ENCODE peak calls at places on chromosome 13, in four cellular contexts. U is Peyer's patch, O is left ventricle myocardium inferior, G is AG09319. S is an unnamed sample.

GRCh38 chr13:94112227-94112626 is 367.3 kb downstream of the DCT start:
- DNase-seq in U (no peak), O (no peak), G (peak), S (no peak)

GRCh38 chr13:41937388-41937787 is 23.5 kb downstream of the VWA8 start:
- DNase-seq in U (no peak), O (no peak), G (no peak), S (no peak)

GRCh38 chr13:84609716-84610115 is 727.4 kb upstream of the SLITRK1 start:
- DNase-seq in U (no peak), O (no peak), G (no peak), S (no peak)

GRCh38 chr13:21511841-21512240 is 52.7 kb upstream of the ZDHHC20 start:
- DNase-seq in U (no peak), O (no peak), G (no peak), S (no peak)

GRCh38 chr13:63492604-63493003 is 2077.0 kb upstream of the PCDH20 start:
- DNase-seq in U (no peak), O (no peak), G (no peak), S (no peak)

GRCh38 chr13:44238011-44238421 is 135.6 kb upstream of the SERP2 start:
- DNase-seq in U (no peak), O (no peak), G (peak), S (no peak)

GRCh38 chr13:51894239-51894638 is 32.5 kb downstream of the CCDC70 start:
- DNase-seq in U (no peak), O (no peak), G (no peak), S (no peak)

GRCh38 chr13:80235131-80235530 is 105.8 kb downstream of the SPRY2 start:
- DNase-seq in U (no peak), O (no peak), G (no peak), S (no peak)

GRCh38 chr13:114341003-114341777 is 26.9 kb downstream of the CHAMP1 start:
- DNase-seq in U (no peak), O (no peak), G (no peak), S (no peak)

GRCh38 chr13:52599853-52600603 is 42.2 kb upstream of the HNRNPA1L2 start:
- DNase-seq in U (peak), O (peak), G (no peak), S (peak)

GRCh38 chr13:37868691-37869505 is 674 bp downstream of the TRPC4 start:
- DNase-seq in U (no peak), O (no peak), G (no peak), S (no peak)

GRCh38 chr13:97743946-97744345 is 209.5 kb upstream of the IPO5 start:
- DNase-seq in U (no peak), O (no peak), G (no peak), S (no peak)

GRCh38 chr13:113740661-113741060 is 18.4 kb upstream of the TMEM255B start:
- DNase-seq in U (peak), O (no peak), G (no peak), S (no peak)

GRCh38 chr13:95100525-95101121 is 200.6 kb downstream of the ABCC4 start:
- DNase-seq in U (no peak), O (no peak), G (no peak), S (no peak)

GRCh38 chr13:23399254-23399796 is 34.2 kb downstream of the SACS start:
- DNase-seq in U (no peak), O (no peak), G (no peak), S (no peak)

GRCh38 chr13:52738719-52739467 is 727 bp downstream of the CNMD start:
- DNase-seq in U (peak), O (no peak), G (no peak), S (peak)

GRCh38 chr13:51336746-51337145 is 2.7 kb upstream of the SERPINE3 start:
- DNase-seq in U (no peak), O (no peak), G (no peak), S (no peak)

GRCh38 chr13:107456431-107456830 is 758.9 kb downstream of the LIG4 start:
- DNase-seq in U (no peak), O (no peak), G (no peak), S (no peak)

GRCh38 chr13:45122941-45123340 is 2.6 kb downstream of the GTF2F2 start:
- DNase-seq in U (no peak), O (no peak), G (no peak), S (no peak)

GRCh38 chr13:110301083-110301482 is 5.9 kb downstream of the COL4A1 start:
- DNase-seq in U (no peak), O (no peak), G (no peak), S (no peak)

GRCh38 chr13:59452189-59452588 is 711.5 kb downstream of the DIAPH3 start:
- DNase-seq in U (no peak), O (no peak), G (no peak), S (no peak)

GRCh38 chr13:64884976-64885375 is 2345.2 kb downstream of the PCDH9 start:
- DNase-seq in U (no peak), O (no peak), G (no peak), S (no peak)

DNA sequence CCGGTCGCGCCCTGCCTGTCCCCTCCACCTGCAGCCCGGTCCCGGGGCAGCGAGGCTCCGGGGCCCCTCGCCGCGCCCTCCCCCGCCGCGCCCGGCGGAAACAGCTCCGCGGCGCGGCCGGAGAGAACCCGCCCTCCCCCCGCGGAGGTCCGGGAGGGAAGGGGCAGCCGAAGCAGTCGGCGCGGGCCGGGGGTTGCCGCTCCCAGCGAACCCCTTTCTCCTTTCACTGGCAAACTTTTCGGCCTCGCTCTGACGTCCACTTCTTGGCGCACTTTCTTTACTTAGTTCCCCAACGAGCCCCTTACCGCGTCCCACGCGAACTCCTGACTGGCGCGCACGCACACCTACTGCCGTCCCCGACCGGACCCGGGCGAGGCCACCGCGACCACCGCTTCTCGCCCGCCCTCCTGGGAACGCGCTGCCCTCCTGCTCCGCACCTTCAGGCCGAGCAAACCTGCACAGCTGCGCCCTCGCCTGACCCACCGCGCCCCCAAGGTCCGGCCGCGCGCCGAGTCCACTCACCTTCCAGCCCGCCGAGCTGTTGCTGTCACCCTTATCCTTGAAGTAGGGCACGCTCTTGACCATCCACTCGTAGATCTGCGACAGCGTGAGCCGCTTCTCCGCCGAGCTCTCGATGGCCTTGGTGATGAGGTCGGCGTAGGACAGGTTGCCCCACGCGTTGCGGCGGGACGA is 1.2 kb downstream of the FOXO1 start:
- DNase-seq in U (peak), O (peak), G (no peak), S (peak)
- TF ChIP-seq CTCF in U (no peak), O (no peak), G (no peak), S (peak)

DNA sequence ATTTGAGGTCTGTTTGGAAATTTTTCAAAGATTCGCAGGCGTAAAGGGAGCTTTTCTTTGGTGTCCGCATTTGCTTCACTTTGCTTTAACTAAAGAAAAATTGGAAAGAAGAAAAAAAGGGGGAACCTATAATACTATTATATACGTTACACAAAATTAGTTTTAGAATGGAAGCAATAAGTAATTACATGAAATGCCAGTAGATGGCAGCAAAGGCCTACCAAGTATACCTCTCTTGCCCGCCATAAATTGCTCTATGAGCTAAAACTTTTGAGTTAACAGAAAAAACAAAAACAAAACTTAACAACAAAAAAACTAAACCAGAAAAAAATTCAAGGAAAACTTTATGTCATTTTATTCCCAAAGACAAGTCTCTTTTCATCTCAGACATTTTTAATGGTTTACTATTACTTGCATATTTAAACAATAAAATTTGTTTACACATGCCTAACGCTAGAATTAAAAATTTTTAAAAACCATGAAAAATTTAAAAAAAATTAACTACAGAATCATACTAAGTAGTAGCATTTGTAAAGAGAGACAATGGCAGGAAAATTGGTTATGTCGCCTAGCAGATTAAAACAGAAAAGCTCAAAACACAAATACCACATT is 271.4 kb downstream of the NALCN start:
- DNase-seq in U (no peak), O (no peak), G (peak), S (peak)
- TF ChIP-seq CTCF in U (peak), O (peak), G (peak), S (peak)

GRCh38 chr13:33108620-33109019 is 92.4 kb downstream of the KL start:
- DNase-seq in U (no peak), O (no peak), G (no peak), S (no peak)

GRCh38 chr13:33110386-33110712 is 94.1 kb downstream of the KL start:
- DNase-seq in U (no peak), O (no peak), G (no peak), S (no peak)

GRCh38 chr13:33109319-33109718 is 93.1 kb downstream of the KL start:
- DNase-seq in U (no peak), O (no peak), G (no peak), S (no peak)

GRCh38 chr13:33110713-33111413 is 94.6 kb downstream of the KL start:
- DNase-seq in U (no peak), O (peak), G (no peak), S (peak)

GRCh38 chr13:33109801-33110200 is 93.6 kb downstream of the KL start:
- DNase-seq in U (no peak), O (no peak), G (no peak), S (no peak)
- TF ChIP-seq CTCF in U (no peak), O (peak), G (peak), S (peak)

DNA sequence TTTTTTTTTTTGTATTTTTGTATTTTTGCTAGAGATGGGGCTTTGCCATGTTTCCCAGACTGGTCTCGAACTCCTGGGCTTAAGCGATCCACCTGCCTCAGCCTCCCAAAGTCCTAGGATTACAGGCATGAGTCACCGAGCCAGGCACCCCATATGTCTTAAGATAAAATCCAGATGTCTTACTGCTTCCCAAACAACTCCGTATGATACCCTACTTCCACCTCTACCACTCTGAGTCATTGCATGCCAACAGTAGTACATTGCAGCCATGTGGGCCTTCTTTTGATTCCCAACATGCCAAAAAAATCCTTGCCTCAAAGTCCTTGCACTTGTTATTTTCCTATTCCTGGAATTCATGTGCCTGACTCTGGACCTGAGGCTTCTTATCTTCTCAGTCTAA is 799.2 kb downstream of the GPC5 start:
- DNase-seq in U (no peak), O (no peak), G (no peak), S (no peak)
- TF ChIP-seq CTCF in U (no peak), O (no peak), G (no peak), S (no peak)

GRCh38 chr13:49214917-49215376 is 5.2 kb upstream of the MLNR start:
- DNase-seq in U (peak), O (no peak), G (no peak), S (no peak)
- TF ChIP-seq CTCF in U (peak), O (no peak), G (no peak), S (no peak)

S was measured in GM13977.